ENCODE peak calls at places on chromosomes 1 and 21, in four cellular contexts. M is activated effector memory CD4-positive, alpha-beta T cell treated with Interleukin-2 at 50 U/mL for 16 hours; I is mesendoderm; Z is HCT116. Q is an unnamed sample.

GRCh38 chr1:183318433-183318832 is 99.7 kb downstream of the NMNAT2 start:
- DNase-seq in I (peak; percentile 89), Z (no peak), M (no peak), Q (peak; percentile 92)

GRCh38 chr1:153635872-153636271 is 2.0 kb downstream of the CHTOP start:
- DNase-seq in M (no peak), Z (no peak), I (no peak), Q (no peak)

GRCh38 chr1:56798053-56798471 is 21.1 kb downstream of the FYB2 start:
- DNase-seq in Z (no peak), M (no peak), I (peak; percentile 83), Q (no peak)

GRCh38 chr1:234907585-234908457 is 220.8 kb downstream of the TOMM20 start:
- DNase-seq in M (no peak), I (no peak), Z (no peak), Q (peak; percentile 94)

GRCh38 chr1:94143173-94143808 is 22.3 kb upstream of the ABCA4 start:
- DNase-seq in Z (no peak), M (no peak), I (no peak), Q (peak; percentile 42)

GRCh38 chr1:214008791-214009612 is 21.2 kb downstream of the PROX1 start:
- DNase-seq in Z (no peak), M (no peak), I (no peak), Q (no peak)

GRCh38 chr1:117757668-117758067 is 151.8 kb downstream of the TENT5C start:
- DNase-seq in M (no peak), Z (no peak), I (no peak), Q (no peak)

GRCh38 chr1:156599811-156600210 is 1.5 kb downstream of the GPATCH4 start:
- DNase-seq in M (no peak), I (no peak), Z (no peak), Q (no peak)

GRCh38 chr21:38250991-38251418 is 5.8 kb upstream of the KCNJ15 start:
- DNase-seq in M (no peak), I (no peak), Z (no peak), Q (no peak)

GRCh38 chr1:227885648-227886502 is 61.9 kb downstream of the WNT9A start:
- DNase-seq in Z (peak; percentile 49), I (no peak), M (peak; percentile 7), Q (peak; percentile 38)

GRCh38 chr1:53575948-53576305 is 116.7 kb downstream of the DMRTB1 start:
- DNase-seq in I (no peak), M (no peak), Z (no peak), Q (no peak)

GRCh38 chr21:44510508-44511218 is 29.3 kb downstream of the KRTAP10-1 start:
- DNase-seq in Z (peak; percentile 29), I (peak; percentile 74), M (peak; percentile 71), Q (peak; percentile 12)

GRCh38 chr1:231629132-231629531 is 2.5 kb downstream of the DISC1 start:
- DNase-seq in I (no peak), M (no peak), Z (no peak), Q (peak; percentile 74)

GRCh38 chr1:245023222-245023621 is 131.6 kb upstream of the KIF26B start:
- DNase-seq in M (no peak), I (no peak), Z (no peak), Q (no peak)

GRCh38 chr1:245730796-245731195 is 576.0 kb downstream of the KIF26B start:
- DNase-seq in M (no peak), Z (no peak), I (no peak), Q (no peak)

GRCh38 chr21:46560568-46561447 is 44.1 kb downstream of the S100B start:
- DNase-seq in Z (no peak), M (no peak), I (no peak), Q (no peak)

GRCh38 chr1:208162903-208163302 is 81.3 kb downstream of the PLXNA2 start:
- DNase-seq in M (no peak), I (no peak), Z (no peak), Q (no peak)

GRCh38 chr1:216475659-216476276 is 52.5 kb upstream of the USH2A start:
- DNase-seq in M (no peak), I (no peak), Z (no peak), Q (no peak)

GRCh38 chr1:116414364-116414763 is 41.3 kb downstream of the ATP1A1 start:
- DNase-seq in I (no peak), Z (no peak), M (no peak), Q (no peak)

GRCh38 chr1:2279210-2279639 is 51.1 kb downstream of the SKI start:
- DNase-seq in I (peak; percentile 100), M (no peak), Z (no peak), Q (peak; percentile 96)

GRCh38 chr1:27873671-27874384 is 1.5 kb downstream of the THEMIS2 start:
- DNase-seq in M (no peak), Z (no peak), I (no peak), Q (no peak)

GRCh38 chr1:44849575-44850132 is 6.6 kb upstream of the PTCH2 start:
- DNase-seq in I (no peak), M (no peak), Z (no peak), Q (no peak)

GRCh38 chr21:45104560-45104959 is 30.2 kb downstream of the ADARB1 start:
- DNase-seq in I (no peak), Z (no peak), M (no peak), Q (no peak)

GRCh38 chr1:232472485-232473041 is 157.4 kb downstream of the SIPA1L2 start:
- DNase-seq in Z (no peak), I (no peak), M (no peak), Q (peak; percentile 91)

GRCh38 chr21:37337179-37337578 is 29.4 kb upstream of the DYRK1A start:
- DNase-seq in M (no peak), Z (no peak), I (no peak), Q (no peak)

GRCh38 chr1:230186003-230186863 is 119.2 kb downstream of the GALNT2 start:
- DNase-seq in I (peak; percentile 84), M (no peak), Z (peak; percentile 76), Q (peak; percentile 75)

Q was measured in fibroblast of villous mesenchyme.